ENCODE peak calls at places on chromosome 7, in seven cellular contexts. V, C, Y, Q, R, M and K are unnamed samples.

GRCh38 chr7:101442426-101443070 is 79.9 kb downstream of the COL26A1 start:
- DNase-seq in V (no peak), C (no peak), Y (peak; percentile 3), Q (no peak), R (no peak), M (no peak), K (no peak)

GRCh38 chr7:66047426-66047825 is 28.2 kb upstream of the ASL start:
- DNase-seq in V (no peak), C (peak; percentile 92), Y (peak; percentile 97), Q (peak; percentile 81), R (no peak), M (no peak), K (peak; percentile 67)

GRCh38 chr7:126535176-126535575 is 717.6 kb downstream of the GRM8 start:
- DNase-seq in V (no peak), C (no peak), Y (no peak), Q (no peak), R (peak; percentile 24), M (no peak), K (no peak)

GRCh38 chr7:18958627-18959026 is 158.8 kb downstream of the TWIST1 start:
- DNase-seq in V (no peak), C (peak; percentile 35), Y (peak; percentile 86), Q (no peak), R (no peak), M (no peak), K (peak; percentile 36)

GRCh38 chr7:157096286-157097055 is 42.3 kb upstream of the UBE3C start:
- DNase-seq in V (no peak), C (no peak), Y (no peak), Q (no peak), R (no peak), M (no peak), K (no peak)

GRCh38 chr7:29113384-29114102 is 32.8 kb downstream of the CPVL start:
- DNase-seq in V (no peak), C (peak; percentile 51), Y (peak; percentile 56), Q (no peak), R (no peak), M (no peak), K (peak; percentile 23)

GRCh38 chr7:158917818-158918217 is 61.5 kb downstream of the DYNC2I1 start:
- DNase-seq in V (no peak), C (no peak), Y (no peak), Q (no peak), R (no peak), M (no peak), K (no peak)

GRCh38 chr7:92421676-92422435 is 25.4 kb upstream of the GATAD1 start:
- DNase-seq in V (no peak), C (peak; percentile 13), Y (no peak), Q (no peak), R (no peak), M (no peak), K (peak; percentile 14)

GRCh38 chr7:131527462-131527861 is 29.0 kb downstream of the PODXL start:
- DNase-seq in V (no peak), C (no peak), Y (no peak), Q (no peak), R (no peak), M (no peak), K (no peak)

GRCh38 chr7:98599886-98600285 is 17.2 kb upstream of the NPTX2 start:
- DNase-seq in V (no peak), C (no peak), Y (no peak), Q (no peak), R (no peak), M (no peak), K (no peak)

GRCh38 chr7:81715984-81716588 is 53.8 kb downstream of the HGF start:
- DNase-seq in V (no peak), C (peak; percentile 52), Y (peak; percentile 53), Q (no peak), R (no peak), M (no peak), K (peak; percentile 44)

GRCh38 chr7:30562498-30562897 is 32.2 kb upstream of the GARS1 start:
- DNase-seq in V (no peak), C (peak; percentile 78), Y (peak; percentile 72), Q (no peak), R (no peak), M (no peak), K (peak; percentile 10)

GRCh38 chr7:64747802-64748201 is 46.4 kb upstream of the ZNF138 start:
- DNase-seq in V (no peak), C (no peak), Y (no peak), Q (no peak), R (no peak), M (no peak), K (no peak)

GRCh38 chr7:1403844-1404404 is 55.3 kb downstream of the MICALL2 start:
- DNase-seq in V (no peak), C (peak; percentile 74), Y (peak; percentile 76), Q (no peak), R (peak; percentile 27), M (no peak), K (peak; percentile 62)

GRCh38 chr7:1400351-1400750 is 58.9 kb downstream of the MICALL2 start:
- DNase-seq in V (no peak), C (no peak), Y (no peak), Q (no peak), R (no peak), M (no peak), K (no peak)

GRCh38 chr7:1401011-1401410 is 58.3 kb downstream of the MICALL2 start:
- DNase-seq in V (no peak), C (no peak), Y (no peak), Q (no peak), R (no peak), M (no peak), K (no peak)

GRCh38 chr7:1402791-1403755 is 56.2 kb downstream of the MICALL2 start:
- DNase-seq in V (no peak), C (no peak), Y (no peak), Q (no peak), R (peak; percentile 1), M (no peak), K (no peak)

DNA sequence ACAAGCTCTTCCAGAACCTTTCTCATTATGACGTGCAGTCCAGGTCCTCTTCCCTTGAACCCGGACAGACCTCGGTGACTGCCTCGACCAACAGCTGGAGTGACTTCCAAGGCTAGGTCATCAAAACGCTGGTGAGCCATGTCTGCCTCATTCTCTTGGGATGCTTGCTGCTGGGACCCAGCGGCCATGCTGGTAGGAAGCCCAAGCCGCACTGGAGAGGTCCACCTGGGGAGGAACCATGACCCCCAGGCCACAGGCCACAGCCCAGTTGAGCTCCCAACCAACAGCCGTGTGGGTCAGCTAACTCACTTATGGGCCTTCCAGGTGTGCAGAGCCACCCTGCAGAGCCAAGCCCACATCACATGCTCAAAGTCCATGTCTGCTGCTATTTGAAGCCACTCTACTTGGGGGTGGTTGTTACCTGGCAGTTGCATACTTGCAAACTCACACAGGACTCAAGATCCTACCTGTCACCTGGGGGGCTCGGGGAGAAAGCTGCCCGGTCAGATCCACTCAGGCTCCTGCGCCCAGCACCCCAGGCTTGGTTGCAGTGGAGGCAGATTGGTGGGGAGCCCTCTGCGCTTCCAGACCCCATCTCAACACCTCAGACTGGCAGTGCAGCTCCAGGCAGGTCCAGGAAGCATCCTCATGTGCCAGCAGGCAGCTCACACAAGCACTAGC is 57.0 kb downstream of the MICALL2 start:
- DNase-seq in V (no peak), C (no peak), Y (no peak), Q (no peak), R (peak; percentile 13), M (no peak), K (no peak)
- H3K27me3 ChIP-seq in V (peaks cover 52% of the 10 kb centered on the region), C (peaks cover 68% of the 10 kb centered on the region), Y (peaks cover 18% of the 10 kb centered on the region), Q (peaks cover 36% of the 10 kb centered on the region), R (peaks cover 8% of the 10 kb centered on the region), M (peaks cover 36% of the 10 kb centered on the region), K (peaks cover 71% of the 10 kb centered on the region)

GRCh38 chr7:97004931-97005763 is at the start of gene DLX6:
- DNase-seq in V (no peak), C (peak; percentile 32), Y (peak; percentile 18), Q (no peak), R (no peak), M (peak; percentile 61), K (peak; percentile 94)

GRCh38 chr7:97006146-97006950 is 995 bp downstream of the DLX6 start:
- DNase-seq in V (peak; percentile 39), C (peak; percentile 51), Y (peak; percentile 23), Q (no peak), R (no peak), M (no peak), K (peak; percentile 71)

GRCh38 chr7:97006951-97007861 is 1.9 kb downstream of the DLX6 start:
- DNase-seq in V (no peak), C (no peak), Y (no peak), Q (no peak), R (no peak), M (no peak), K (no peak)

GRCh38 chr7:97004237-97004930 is 969 bp upstream of the DLX6 start:
- DNase-seq in V (no peak), C (no peak), Y (no peak), Q (no peak), R (no peak), M (no peak), K (no peak)

GRCh38 chr7:97005764-97006145 is 402 bp downstream of the DLX6 start:
- DNase-seq in V (no peak), C (no peak), Y (no peak), Q (no peak), R (no peak), M (no peak), K (no peak)
- H3K27me3 ChIP-seq in V (peaks cover 100% of the 10 kb centered on the region), C (peaks cover 100% of the 10 kb centered on the region), Y (peaks cover 54% of the 10 kb centered on the region), Q (peaks cover 30% of the 10 kb centered on the region), R (peaks cover 74% of the 10 kb centered on the region), M (peaks cover 73% of the 10 kb centered on the region), K (peaks cover 85% of the 10 kb centered on the region)

DNA sequence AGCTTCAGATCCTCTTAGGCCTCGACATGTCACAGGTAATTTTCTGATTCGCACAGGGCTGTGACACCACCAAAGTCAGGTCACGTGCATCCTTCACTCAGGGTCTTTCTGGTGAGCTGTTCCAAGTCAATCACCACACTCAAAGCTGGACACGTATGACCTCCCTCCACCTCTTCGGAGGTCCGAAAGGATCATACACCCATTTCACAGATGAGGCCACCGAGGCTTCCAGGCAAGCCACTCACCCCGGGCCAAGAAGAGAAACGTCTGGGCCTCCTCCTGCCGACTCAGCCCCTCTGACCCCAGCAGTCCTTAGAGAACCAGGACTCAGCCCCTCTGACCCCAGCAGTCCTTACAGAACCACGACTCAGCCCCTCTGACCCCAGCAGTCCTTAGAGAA is 74.6 kb downstream of the FOXL3 start:
- DNase-seq in V (no peak), C (no peak), Y (no peak), Q (no peak), R (no peak), M (no peak), K (no peak)
- H3K27me3 ChIP-seq in V (peaks cover 4% of the 10 kb centered on the region), C (peaks cover 19% of the 10 kb centered on the region), Y (no peaks in the 10 kb centered on the region), Q (peaks cover 7% of the 10 kb centered on the region), R (no peaks in the 10 kb centered on the region), M (peaks cover 11% of the 10 kb centered on the region), K (peaks cover 55% of the 10 kb centered on the region)

GRCh38 chr7:27146491-27147210 is 923 bp downstream of the HOXA6 start:
- DNase-seq in V (no peak), C (no peak), Y (no peak), Q (no peak), R (no peak), M (no peak), K (no peak)

GRCh38 chr7:27147211-27148030 is at the start of gene HOXA6:
- DNase-seq in V (peak; percentile 53), C (no peak), Y (no peak), Q (no peak), R (no peak), M (peak; percentile 57), K (no peak)

GRCh38 chr7:27148776-27149641 is 1.4 kb upstream of the HOXA6 start:
- DNase-seq in V (no peak), C (no peak), Y (no peak), Q (no peak), R (no peak), M (no peak), K (no peak)

GRCh38 chr7:27149817-27150567 is 2.4 kb downstream of the HOXA3 start:
- DNase-seq in V (no peak), C (no peak), Y (no peak), Q (no peak), R (no peak), M (peak; percentile 23), K (no peak)

GRCh38 chr7:27148031-27148775 is 629 bp upstream of the HOXA6 start:
- DNase-seq in V (no peak), C (no peak), Y (no peak), Q (no peak), R (no peak), M (peak; percentile 37), K (no peak)
- H3K27me3 ChIP-seq in V (peaks cover 90% of the 10 kb centered on the region), C (peaks cover 100% of the 10 kb centered on the region), Y (no peaks in the 10 kb centered on the region), Q (no peaks in the 10 kb centered on the region), R (peaks cover 88% of the 10 kb centered on the region), M (no peaks in the 10 kb centered on the region), K (no peaks in the 10 kb centered on the region)